ENCODE peak calls at places on chromosomes 11 and 22, in nine cellular contexts. One of them, this sample, is unnamed.

GRCh38 chr22:41910599-41911291 is 4.1 kb downstream of the SHISA8 start:
- DNase-seq in lower lobe of right lung: no peak
- DNase-seq in thoracic aorta: no peak
- DNase-seq in MM.1S: no peak
- DNase-seq in fibroblast of lung: no peak
- DNase-seq in mammary epithelial cell: no peak
- DNase-seq in A549: no peak
- DNase-seq in H9: no peak
- DNase-seq in CD8-positive, alpha-beta T cell: peak
- DNase-seq in this sample: no peak

GRCh38 chr11:9943346-9944110 is 279.7 kb downstream of the SWAP70 start:
- DNase-seq in lower lobe of right lung: no peak
- DNase-seq in CD8-positive, alpha-beta T cell: no peak
- DNase-seq in mammary epithelial cell: peak
- DNase-seq in H9: no peak
- DNase-seq in A549: peak
- DNase-seq in thoracic aorta: no peak
- DNase-seq in MM.1S: no peak
- DNase-seq in fibroblast of lung: peak
- DNase-seq in this sample: no peak

GRCh38 chr11:74849525-74850391 is 99.1 kb downstream of the XRRA1 start:
- DNase-seq in mammary epithelial cell: peak
- DNase-seq in lower lobe of right lung: no peak
- DNase-seq in CD8-positive, alpha-beta T cell: no peak
- DNase-seq in MM.1S: no peak
- DNase-seq in thoracic aorta: peak
- DNase-seq in H9: peak
- DNase-seq in A549: no peak
- DNase-seq in fibroblast of lung: peak
- DNase-seq in this sample: no peak

GRCh38 chr11:23885801-23886200 is 611.1 kb upstream of the LUZP2 start:
- DNase-seq in A549: no peak
- DNase-seq in thoracic aorta: no peak
- DNase-seq in CD8-positive, alpha-beta T cell: no peak
- DNase-seq in mammary epithelial cell: no peak
- DNase-seq in fibroblast of lung: no peak
- DNase-seq in H9: no peak
- DNase-seq in MM.1S: no peak
- DNase-seq in lower lobe of right lung: no peak
- DNase-seq in this sample: no peak

GRCh38 chr11:1559103-1559951 is 12.7 kb downstream of the DUSP8 start:
- DNase-seq in fibroblast of lung: peak
- DNase-seq in H9: peak
- DNase-seq in thoracic aorta: peak
- DNase-seq in CD8-positive, alpha-beta T cell: peak
- DNase-seq in MM.1S: no peak
- DNase-seq in lower lobe of right lung: peak
- DNase-seq in mammary epithelial cell: peak
- DNase-seq in A549: peak
- DNase-seq in this sample: no peak

GRCh38 chr11:64754124-64754918 is 5.5 kb downstream of the PYGM start:
- DNase-seq in A549: no peak
- DNase-seq in lower lobe of right lung: no peak
- DNase-seq in H9: peak
- DNase-seq in mammary epithelial cell: no peak
- DNase-seq in fibroblast of lung: no peak
- DNase-seq in thoracic aorta: no peak
- DNase-seq in MM.1S: no peak
- DNase-seq in CD8-positive, alpha-beta T cell: no peak
- DNase-seq in this sample: no peak

GRCh38 chr11:122882809-122883681 is 486 bp downstream of the JHY start:
- DNase-seq in A549: peak
- DNase-seq in mammary epithelial cell: peak
- DNase-seq in fibroblast of lung: no peak
- DNase-seq in H9: peak
- DNase-seq in thoracic aorta: no peak
- DNase-seq in MM.1S: peak
- DNase-seq in lower lobe of right lung: peak
- DNase-seq in CD8-positive, alpha-beta T cell: peak
- DNase-seq in this sample: peak

GRCh38 chr11:5600374-5600851 is 4.0 kb downstream of the TRIM6 start:
- DNase-seq in H9: peak
- DNase-seq in thoracic aorta: no peak
- DNase-seq in MM.1S: peak
- DNase-seq in lower lobe of right lung: peak
- DNase-seq in mammary epithelial cell: no peak
- DNase-seq in CD8-positive, alpha-beta T cell: peak
- DNase-seq in A549: peak
- DNase-seq in fibroblast of lung: peak
- DNase-seq in this sample: peak

GRCh38 chr11:96310236-96310635 is 32.8 kb downstream of the MAML2 start:
- DNase-seq in mammary epithelial cell: no peak
- DNase-seq in H9: no peak
- DNase-seq in A549: no peak
- DNase-seq in CD8-positive, alpha-beta T cell: no peak
- DNase-seq in fibroblast of lung: no peak
- DNase-seq in thoracic aorta: no peak
- DNase-seq in lower lobe of right lung: no peak
- DNase-seq in MM.1S: no peak
- DNase-seq in this sample: no peak

GRCh38 chr11:20351151-20351550 is 12.4 kb upstream of the HTATIP2 start:
- DNase-seq in A549: no peak
- DNase-seq in H9: no peak
- DNase-seq in CD8-positive, alpha-beta T cell: no peak
- DNase-seq in thoracic aorta: no peak
- DNase-seq in MM.1S: no peak
- DNase-seq in fibroblast of lung: no peak
- DNase-seq in mammary epithelial cell: peak
- DNase-seq in lower lobe of right lung: no peak
- DNase-seq in this sample: no peak

GRCh38 chr11:11016123-11016522 is 158.3 kb upstream of the ZBED5 start:
- DNase-seq in A549: no peak
- DNase-seq in lower lobe of right lung: no peak
- DNase-seq in MM.1S: no peak
- DNase-seq in thoracic aorta: no peak
- DNase-seq in H9: no peak
- DNase-seq in CD8-positive, alpha-beta T cell: no peak
- DNase-seq in mammary epithelial cell: peak
- DNase-seq in fibroblast of lung: peak
- DNase-seq in this sample: no peak

GRCh38 chr11:61754534-61755482 is 2.4 kb downstream of the MYRF start:
- DNase-seq in CD8-positive, alpha-beta T cell: no peak
- DNase-seq in MM.1S: no peak
- DNase-seq in mammary epithelial cell: no peak
- DNase-seq in thoracic aorta: no peak
- DNase-seq in H9: no peak
- DNase-seq in A549: no peak
- DNase-seq in lower lobe of right lung: peak
- DNase-seq in fibroblast of lung: peak
- DNase-seq in this sample: no peak

GRCh38 chr11:118790357-118791014 is 478 bp downstream of the DDX6 start:
- DNase-seq in thoracic aorta: no peak
- DNase-seq in A549: peak
- DNase-seq in fibroblast of lung: peak
- DNase-seq in mammary epithelial cell: peak
- DNase-seq in CD8-positive, alpha-beta T cell: peak
- DNase-seq in H9: peak
- DNase-seq in MM.1S: peak
- DNase-seq in lower lobe of right lung: peak
- DNase-seq in this sample: peak

GRCh38 chr11:33040127-33040861 is 922 bp downstream of the TCP11L1 start:
- DNase-seq in A549: peak
- DNase-seq in thoracic aorta: no peak
- DNase-seq in mammary epithelial cell: peak
- DNase-seq in CD8-positive, alpha-beta T cell: peak
- DNase-seq in MM.1S: peak
- DNase-seq in fibroblast of lung: peak
- DNase-seq in lower lobe of right lung: no peak
- DNase-seq in H9: no peak
- DNase-seq in this sample: no peak

DNA sequence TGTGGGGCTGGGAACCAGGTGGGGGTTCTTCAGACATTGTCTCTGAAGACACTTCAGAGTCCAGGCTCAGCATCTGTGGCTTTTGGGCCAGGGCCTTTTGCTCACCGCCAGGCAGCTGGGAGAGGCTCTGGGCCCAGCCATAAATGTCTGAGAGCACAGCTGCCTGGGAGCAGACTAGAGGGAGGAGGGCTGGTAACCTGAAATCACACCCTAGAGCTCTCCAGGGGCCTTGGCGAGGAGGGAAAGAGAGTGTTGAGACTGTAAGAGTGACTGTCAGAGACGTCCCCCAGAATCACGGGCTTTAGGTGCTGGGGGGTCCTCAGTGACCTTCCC is 4.1 kb downstream of the TRABD start:
- DNase-seq in fibroblast of lung: peak
- DNase-seq in CD8-positive, alpha-beta T cell: peak
- DNase-seq in H9: no peak
- DNase-seq in MM.1S: peak
- DNase-seq in lower lobe of right lung: no peak
- DNase-seq in thoracic aorta: no peak
- DNase-seq in A549: no peak
- DNase-seq in mammary epithelial cell: no peak
- DNase-seq in this sample: no peak
- H3K27ac ChIP-seq in fibroblast of lung: peak
- H3K27ac ChIP-seq in CD8-positive, alpha-beta T cell: peak
- H3K27ac ChIP-seq in H9: no peak
- H3K27ac ChIP-seq in MM.1S: peak
- H3K27ac ChIP-seq in lower lobe of right lung: peak
- H3K27ac ChIP-seq in thoracic aorta: peak
- H3K27ac ChIP-seq in A549: peak
- H3K27ac ChIP-seq in mammary epithelial cell: peak
- H3K27ac ChIP-seq in this sample: peak

GRCh38 chr11:60130496-60130895 is 42.0 kb downstream of the MS4A2 start:
- DNase-seq in CD8-positive, alpha-beta T cell: no peak
- DNase-seq in lower lobe of right lung: no peak
- DNase-seq in thoracic aorta: no peak
- DNase-seq in fibroblast of lung: no peak
- DNase-seq in mammary epithelial cell: peak
- DNase-seq in A549: peak
- DNase-seq in H9: peak
- DNase-seq in MM.1S: peak
- DNase-seq in this sample: no peak
- TF ChIP-seq CTCF in CD8-positive, alpha-beta T cell: no peak
- TF ChIP-seq CTCF in lower lobe of right lung: peak
- TF ChIP-seq CTCF in thoracic aorta: no peak
- TF ChIP-seq CTCF in fibroblast of lung: no peak
- TF ChIP-seq CTCF in mammary epithelial cell: peak
- TF ChIP-seq CTCF in A549: peak
- TF ChIP-seq CTCF in H9: peak
- TF ChIP-seq CTCF in MM.1S: peak
- TF ChIP-seq CTCF in this sample: peak

GRCh38 chr11:46242462-46242960 is 35.0 kb upstream of the CREB3L1 start:
- DNase-seq in fibroblast of lung: no peak
- DNase-seq in A549: no peak
- DNase-seq in lower lobe of right lung: no peak
- DNase-seq in mammary epithelial cell: no peak
- DNase-seq in thoracic aorta: no peak
- DNase-seq in CD8-positive, alpha-beta T cell: no peak
- DNase-seq in MM.1S: no peak
- DNase-seq in H9: no peak
- DNase-seq in this sample: no peak
- H3K27ac ChIP-seq in fibroblast of lung: peak
- H3K27ac ChIP-seq in A549: peak
- H3K27ac ChIP-seq in lower lobe of right lung: peak
- H3K27ac ChIP-seq in mammary epithelial cell: peak
- H3K27ac ChIP-seq in thoracic aorta: peak
- H3K27ac ChIP-seq in CD8-positive, alpha-beta T cell: no peak
- H3K27ac ChIP-seq in MM.1S: peak
- H3K27ac ChIP-seq in H9: peak
- H3K27ac ChIP-seq in this sample: no peak

GRCh38 chr22:28951969-28952521 is 68.7 kb downstream of the ZNRF3 start:
- DNase-seq in fibroblast of lung: peak
- DNase-seq in CD8-positive, alpha-beta T cell: no peak
- DNase-seq in lower lobe of right lung: no peak
- DNase-seq in mammary epithelial cell: no peak
- DNase-seq in A549: no peak
- DNase-seq in MM.1S: no peak
- DNase-seq in thoracic aorta: no peak
- DNase-seq in H9: no peak
- DNase-seq in this sample: no peak
- TF ChIP-seq CTCF in fibroblast of lung: peak
- TF ChIP-seq CTCF in CD8-positive, alpha-beta T cell: no peak
- TF ChIP-seq CTCF in lower lobe of right lung: no peak
- TF ChIP-seq CTCF in mammary epithelial cell: no peak
- TF ChIP-seq CTCF in A549: no peak
- TF ChIP-seq CTCF in MM.1S: no peak
- TF ChIP-seq CTCF in thoracic aorta: no peak
- TF ChIP-seq CTCF in H9: peak
- TF ChIP-seq CTCF in this sample: no peak

GRCh38 chr22:17114173-17114957 is 6.8 kb downstream of the TMEM121B start:
- DNase-seq in H9: no peak
- DNase-seq in thoracic aorta: no peak
- DNase-seq in lower lobe of right lung: no peak
- DNase-seq in A549: no peak
- DNase-seq in mammary epithelial cell: no peak
- DNase-seq in CD8-positive, alpha-beta T cell: no peak
- DNase-seq in fibroblast of lung: no peak
- DNase-seq in MM.1S: no peak
- DNase-seq in this sample: no peak
- H3K27ac ChIP-seq in H9: no peak
- H3K27ac ChIP-seq in thoracic aorta: no peak
- H3K27ac ChIP-seq in lower lobe of right lung: no peak
- H3K27ac ChIP-seq in A549: no peak
- H3K27ac ChIP-seq in mammary epithelial cell: no peak
- H3K27ac ChIP-seq in CD8-positive, alpha-beta T cell: no peak
- H3K27ac ChIP-seq in fibroblast of lung: no peak
- H3K27ac ChIP-seq in MM.1S: no peak
- H3K27ac ChIP-seq in this sample: no peak

GRCh38 chr22:30830907-30831306 is 136.2 kb downstream of the OSBP2 start:
- DNase-seq in H9: no peak
- DNase-seq in lower lobe of right lung: no peak
- DNase-seq in MM.1S: no peak
- DNase-seq in thoracic aorta: no peak
- DNase-seq in fibroblast of lung: peak
- DNase-seq in A549: peak
- DNase-seq in CD8-positive, alpha-beta T cell: no peak
- DNase-seq in mammary epithelial cell: peak
- DNase-seq in this sample: no peak

GRCh38 chr22:30827646-30828045 is 133.0 kb downstream of the OSBP2 start:
- DNase-seq in A549: no peak
- DNase-seq in lower lobe of right lung: no peak
- DNase-seq in H9: no peak
- DNase-seq in fibroblast of lung: no peak
- DNase-seq in MM.1S: no peak
- DNase-seq in CD8-positive, alpha-beta T cell: no peak
- DNase-seq in thoracic aorta: no peak
- DNase-seq in mammary epithelial cell: no peak
- DNase-seq in this sample: no peak

GRCh38 chr22:30826670-30827355 is 132.1 kb downstream of the OSBP2 start:
- DNase-seq in thoracic aorta: no peak
- DNase-seq in A549: no peak
- DNase-seq in MM.1S: no peak
- DNase-seq in CD8-positive, alpha-beta T cell: no peak
- DNase-seq in mammary epithelial cell: no peak
- DNase-seq in fibroblast of lung: no peak
- DNase-seq in lower lobe of right lung: no peak
- DNase-seq in H9: no peak
- DNase-seq in this sample: no peak

GRCh38 chr22:30829901-30830550 is 135.4 kb downstream of the OSBP2 start:
- DNase-seq in fibroblast of lung: peak
- DNase-seq in MM.1S: no peak
- DNase-seq in thoracic aorta: no peak
- DNase-seq in mammary epithelial cell: peak
- DNase-seq in lower lobe of right lung: no peak
- DNase-seq in H9: no peak
- DNase-seq in A549: peak
- DNase-seq in CD8-positive, alpha-beta T cell: no peak
- DNase-seq in this sample: no peak

GRCh38 chr22:30828187-30829155 is 133.8 kb downstream of the OSBP2 start:
- DNase-seq in A549: no peak
- DNase-seq in CD8-positive, alpha-beta T cell: no peak
- DNase-seq in fibroblast of lung: no peak
- DNase-seq in H9: no peak
- DNase-seq in mammary epithelial cell: no peak
- DNase-seq in thoracic aorta: no peak
- DNase-seq in MM.1S: no peak
- DNase-seq in lower lobe of right lung: no peak
- DNase-seq in this sample: no peak
- TF ChIP-seq CTCF in A549: no peak
- TF ChIP-seq CTCF in CD8-positive, alpha-beta T cell: no peak
- TF ChIP-seq CTCF in fibroblast of lung: no peak
- TF ChIP-seq CTCF in H9: no peak
- TF ChIP-seq CTCF in mammary epithelial cell: no peak
- TF ChIP-seq CTCF in thoracic aorta: no peak
- TF ChIP-seq CTCF in MM.1S: no peak
- TF ChIP-seq CTCF in lower lobe of right lung: no peak
- TF ChIP-seq CTCF in this sample: no peak

This sample was measured in CD4-positive, alpha-beta T cell.